ENCODE peak calls at places on chromosomes 3 and 15, in seven cellular contexts. One of them, this sample, is unnamed. For H3K27me3, the result is how much of the 10 kb centered on the place peaks cover.

GRCh38 chr3:24259901-24260512 is 234.6 kb downstream of the THRB start:
- DNase-seq in Peyer's patch: no peak
- DNase-seq in mammary epithelial cell: no peak
- DNase-seq in brain microvascular endothelial cell: peak
- DNase-seq in heart right ventricle: no peak
- DNase-seq in BE2C: no peak
- DNase-seq in psoas muscle: peak
- DNase-seq in this sample: no peak

GRCh38 chr3:177680442-177680821 is 483.1 kb upstream of the TBL1XR1 start:
- DNase-seq in Peyer's patch: no peak
- DNase-seq in mammary epithelial cell: peak
- DNase-seq in brain microvascular endothelial cell: no peak
- DNase-seq in heart right ventricle: no peak
- DNase-seq in BE2C: no peak
- DNase-seq in psoas muscle: no peak
- DNase-seq in this sample: no peak

GRCh38 chr3:69389520-69390248 is 3.8 kb upstream of the FRMD4B start:
- DNase-seq in Peyer's patch: no peak
- DNase-seq in mammary epithelial cell: peak
- DNase-seq in brain microvascular endothelial cell: no peak
- DNase-seq in heart right ventricle: no peak
- DNase-seq in BE2C: no peak
- DNase-seq in psoas muscle: no peak
- DNase-seq in this sample: no peak

GRCh38 chr3:148211725-148212124 is 486.0 kb upstream of the AGTR1 start:
- DNase-seq in Peyer's patch: no peak
- DNase-seq in mammary epithelial cell: peak
- DNase-seq in brain microvascular endothelial cell: peak
- DNase-seq in heart right ventricle: no peak
- DNase-seq in BE2C: no peak
- DNase-seq in psoas muscle: no peak
- DNase-seq in this sample: no peak

GRCh38 chr15:68589783-68590710 is 11.3 kb downstream of the CORO2B start:
- DNase-seq in Peyer's patch: peak
- DNase-seq in mammary epithelial cell: no peak
- DNase-seq in brain microvascular endothelial cell: no peak
- DNase-seq in heart right ventricle: no peak
- DNase-seq in BE2C: no peak
- DNase-seq in psoas muscle: no peak
- DNase-seq in this sample: no peak

GRCh38 chr15:76470691-76471090 is 134.1 kb downstream of the ISL2 start:
- DNase-seq in Peyer's patch: no peak
- DNase-seq in mammary epithelial cell: peak
- DNase-seq in brain microvascular endothelial cell: peak
- DNase-seq in heart right ventricle: no peak
- DNase-seq in BE2C: no peak
- DNase-seq in psoas muscle: no peak
- DNase-seq in this sample: no peak

GRCh38 chr3:125202197-125202596 is 10.4 kb downstream of the SLC12A8 start:
- DNase-seq in Peyer's patch: no peak
- DNase-seq in mammary epithelial cell: no peak
- DNase-seq in brain microvascular endothelial cell: no peak
- DNase-seq in heart right ventricle: no peak
- DNase-seq in BE2C: no peak
- DNase-seq in psoas muscle: no peak
- DNase-seq in this sample: no peak

GRCh38 chr3:147397155-147397888 is 9.0 kb downstream of the ZIC4 start:
- DNase-seq in Peyer's patch: no peak
- DNase-seq in mammary epithelial cell: no peak
- DNase-seq in brain microvascular endothelial cell: peak
- DNase-seq in heart right ventricle: no peak
- DNase-seq in BE2C: no peak
- DNase-seq in psoas muscle: no peak
- DNase-seq in this sample: no peak

GRCh38 chr3:26369133-26369532 is 253.4 kb upstream of the LRRC3B start:
- DNase-seq in Peyer's patch: no peak
- DNase-seq in mammary epithelial cell: no peak
- DNase-seq in brain microvascular endothelial cell: no peak
- DNase-seq in heart right ventricle: no peak
- DNase-seq in BE2C: no peak
- DNase-seq in psoas muscle: no peak
- DNase-seq in this sample: no peak

GRCh38 chr15:74208901-74209559 is 6.4 kb upstream of the STRA6 start:
- DNase-seq in Peyer's patch: no peak
- DNase-seq in mammary epithelial cell: no peak
- DNase-seq in brain microvascular endothelial cell: no peak
- DNase-seq in heart right ventricle: no peak
- DNase-seq in BE2C: no peak
- DNase-seq in psoas muscle: no peak
- DNase-seq in this sample: no peak

GRCh38 chr15:41683955-41684354 is 23.8 kb downstream of the MGA start:
- DNase-seq in Peyer's patch: no peak
- DNase-seq in mammary epithelial cell: no peak
- DNase-seq in brain microvascular endothelial cell: no peak
- DNase-seq in heart right ventricle: no peak
- DNase-seq in BE2C: no peak
- DNase-seq in psoas muscle: no peak
- DNase-seq in this sample: no peak

GRCh38 chr3:114498779-114499370 is 205.0 kb downstream of the TIGIT start:
- DNase-seq in Peyer's patch: no peak
- DNase-seq in mammary epithelial cell: peak
- DNase-seq in brain microvascular endothelial cell: peak
- DNase-seq in heart right ventricle: no peak
- DNase-seq in BE2C: peak
- DNase-seq in psoas muscle: no peak
- DNase-seq in this sample: no peak

GRCh38 chr3:121529308-121529707 is 16.5 kb downstream of the POLQ start:
- DNase-seq in Peyer's patch: no peak
- DNase-seq in mammary epithelial cell: no peak
- DNase-seq in brain microvascular endothelial cell: no peak
- DNase-seq in heart right ventricle: no peak
- DNase-seq in BE2C: no peak
- DNase-seq in psoas muscle: no peak
- DNase-seq in this sample: no peak

DNA sequence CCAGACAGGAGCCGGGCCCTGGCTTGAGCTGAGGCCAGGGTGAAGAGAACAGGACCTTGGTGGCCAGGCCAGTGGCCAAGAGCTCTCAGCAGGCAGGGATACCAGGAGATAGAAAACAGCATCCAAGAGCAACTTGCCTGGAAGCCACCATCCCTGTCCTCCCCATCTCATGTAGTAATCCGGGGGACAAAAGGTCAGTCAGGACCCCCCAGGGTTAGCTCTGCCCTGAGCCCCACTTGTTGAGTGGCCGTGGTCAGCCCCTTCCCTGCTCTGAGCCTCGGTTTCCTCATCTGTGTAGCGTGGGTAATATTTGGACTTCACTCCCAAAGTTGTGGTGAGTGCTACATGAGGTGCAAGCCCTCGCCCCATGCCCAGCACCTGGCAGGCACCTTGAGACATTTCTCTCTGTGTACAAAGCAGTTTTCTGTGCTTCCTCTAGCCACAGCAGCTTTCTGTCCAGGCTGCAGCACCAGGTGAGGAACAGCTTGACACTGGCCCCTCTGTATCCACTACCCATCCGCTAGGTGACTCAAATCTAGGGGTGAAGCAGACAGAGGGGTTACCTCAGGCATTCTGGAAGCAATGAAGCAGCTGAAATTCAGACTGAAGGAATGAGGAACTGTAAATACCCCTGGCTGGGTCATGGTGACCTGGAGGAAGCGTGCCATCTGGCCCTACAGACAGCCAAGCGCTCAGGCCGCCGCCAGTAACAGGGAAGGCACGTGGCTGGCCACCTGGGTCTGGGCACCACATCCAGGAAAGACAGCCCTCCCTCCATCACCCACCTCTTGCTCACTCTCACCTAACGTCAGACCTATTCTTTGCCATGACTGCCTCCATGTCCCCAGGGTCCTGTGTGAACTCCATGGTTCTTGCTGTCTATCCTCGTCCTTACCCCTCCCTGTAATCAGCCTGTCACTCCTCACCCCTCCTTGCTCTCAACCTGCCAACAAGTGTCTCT is 6.7 kb downstream of the CISH start:
- DNase-seq in Peyer's patch: no peak
- DNase-seq in mammary epithelial cell: no peak
- DNase-seq in brain microvascular endothelial cell: no peak
- DNase-seq in heart right ventricle: peak
- DNase-seq in BE2C: no peak
- DNase-seq in psoas muscle: peak
- DNase-seq in this sample: no peak
- TF ChIP-seq CTCF in Peyer's patch: no peak
- TF ChIP-seq CTCF in mammary epithelial cell: no peak
- TF ChIP-seq CTCF in brain microvascular endothelial cell: no peak
- TF ChIP-seq CTCF in heart right ventricle: no peak
- TF ChIP-seq CTCF in BE2C: no peak
- TF ChIP-seq CTCF in psoas muscle: no peak
- TF ChIP-seq CTCF in this sample: no peak

DNA sequence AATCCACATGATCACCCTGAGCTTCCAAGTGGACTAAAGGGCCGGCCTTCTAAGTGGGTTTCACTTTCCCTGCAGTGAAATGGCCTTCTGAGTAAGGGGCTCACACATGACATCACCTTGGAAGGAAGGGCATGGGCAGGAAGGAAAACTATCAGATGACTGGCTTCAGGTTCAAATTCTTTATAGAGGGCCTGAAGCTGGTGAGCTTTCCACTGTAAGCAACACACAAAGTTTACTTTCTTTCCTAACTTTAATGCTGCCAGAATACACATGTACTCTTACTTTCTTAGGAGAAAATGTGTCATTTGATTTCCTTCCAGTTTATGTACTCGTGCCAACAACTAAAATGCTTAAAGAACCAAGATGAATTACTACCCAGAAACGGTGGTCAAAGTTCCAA is 475.6 kb downstream of the FOXP1 start:
- DNase-seq in Peyer's patch: no peak
- DNase-seq in mammary epithelial cell: no peak
- DNase-seq in brain microvascular endothelial cell: no peak
- DNase-seq in heart right ventricle: no peak
- DNase-seq in BE2C: no peak
- DNase-seq in psoas muscle: no peak
- DNase-seq in this sample: no peak
- H3K4me3 ChIP-seq in Peyer's patch: no peak
- H3K4me3 ChIP-seq in mammary epithelial cell: no peak
- H3K4me3 ChIP-seq in brain microvascular endothelial cell: no peak
- H3K4me3 ChIP-seq in heart right ventricle: no peak
- H3K4me3 ChIP-seq in BE2C: no peak
- H3K4me3 ChIP-seq in psoas muscle: no peak
- H3K4me3 ChIP-seq in this sample: no peak

GRCh38 chr3:42868841-42869240 is 6.8 kb downstream of the CYP8B1 start:
- DNase-seq in Peyer's patch: no peak
- DNase-seq in mammary epithelial cell: no peak
- DNase-seq in brain microvascular endothelial cell: no peak
- DNase-seq in heart right ventricle: no peak
- DNase-seq in BE2C: no peak
- DNase-seq in psoas muscle: no peak
- DNase-seq in this sample: no peak

GRCh38 chr3:42872718-42873117 is 3.0 kb downstream of the CYP8B1 start:
- DNase-seq in Peyer's patch: no peak
- DNase-seq in mammary epithelial cell: no peak
- DNase-seq in brain microvascular endothelial cell: no peak
- DNase-seq in heart right ventricle: no peak
- DNase-seq in BE2C: no peak
- DNase-seq in psoas muscle: peak
- DNase-seq in this sample: no peak

GRCh38 chr3:42873216-42873982 is 2.3 kb downstream of the CYP8B1 start:
- DNase-seq in Peyer's patch: no peak
- DNase-seq in mammary epithelial cell: no peak
- DNase-seq in brain microvascular endothelial cell: no peak
- DNase-seq in heart right ventricle: no peak
- DNase-seq in BE2C: no peak
- DNase-seq in psoas muscle: no peak
- DNase-seq in this sample: no peak

GRCh38 chr3:42874749-42875148 is 930 bp downstream of the CYP8B1 start:
- DNase-seq in Peyer's patch: no peak
- DNase-seq in mammary epithelial cell: no peak
- DNase-seq in brain microvascular endothelial cell: no peak
- DNase-seq in heart right ventricle: no peak
- DNase-seq in BE2C: no peak
- DNase-seq in psoas muscle: no peak
- DNase-seq in this sample: no peak

DNA sequence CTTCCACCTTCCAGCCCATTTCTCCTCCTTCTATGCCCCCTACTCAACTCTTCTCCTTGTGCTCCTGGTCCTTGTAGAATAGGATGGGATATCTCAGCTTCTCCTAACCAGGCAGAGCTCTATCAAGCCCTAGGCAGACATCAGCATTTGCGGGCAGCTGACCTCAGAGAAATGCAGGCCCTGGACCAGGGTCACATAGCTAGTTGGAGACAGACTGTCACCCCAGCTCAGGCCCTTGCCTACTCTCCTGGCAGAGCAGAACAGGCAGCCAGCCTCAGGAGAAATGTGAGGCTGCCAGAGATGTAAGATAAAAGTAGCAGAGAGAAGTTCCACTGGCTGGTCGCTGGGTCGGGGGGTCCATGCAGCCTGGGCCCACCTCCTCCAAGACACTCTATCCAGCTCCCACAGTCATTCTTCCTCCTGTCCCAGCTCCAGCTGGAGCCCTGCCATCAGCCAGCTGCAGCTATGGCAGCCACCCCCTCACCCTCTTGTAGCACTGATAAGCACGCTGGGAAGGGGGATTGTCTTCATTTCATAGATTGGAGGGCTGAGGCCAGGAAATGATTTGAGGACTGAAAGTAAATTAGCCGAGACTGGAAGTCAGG is 4.0 kb downstream of the CYP8B1 start:
- DNase-seq in Peyer's patch: no peak
- DNase-seq in mammary epithelial cell: no peak
- DNase-seq in brain microvascular endothelial cell: no peak
- DNase-seq in heart right ventricle: peak
- DNase-seq in BE2C: peak
- DNase-seq in psoas muscle: no peak
- DNase-seq in this sample: no peak
- H3K27me3 ChIP-seq in Peyer's patch: under half
- H3K27me3 ChIP-seq in mammary epithelial cell: under half
- H3K27me3 ChIP-seq in brain microvascular endothelial cell: under half
- H3K27me3 ChIP-seq in heart right ventricle: under half
- H3K27me3 ChIP-seq in BE2C: under half
- H3K27me3 ChIP-seq in psoas muscle: under half
- H3K27me3 ChIP-seq in this sample: under half

DNA sequence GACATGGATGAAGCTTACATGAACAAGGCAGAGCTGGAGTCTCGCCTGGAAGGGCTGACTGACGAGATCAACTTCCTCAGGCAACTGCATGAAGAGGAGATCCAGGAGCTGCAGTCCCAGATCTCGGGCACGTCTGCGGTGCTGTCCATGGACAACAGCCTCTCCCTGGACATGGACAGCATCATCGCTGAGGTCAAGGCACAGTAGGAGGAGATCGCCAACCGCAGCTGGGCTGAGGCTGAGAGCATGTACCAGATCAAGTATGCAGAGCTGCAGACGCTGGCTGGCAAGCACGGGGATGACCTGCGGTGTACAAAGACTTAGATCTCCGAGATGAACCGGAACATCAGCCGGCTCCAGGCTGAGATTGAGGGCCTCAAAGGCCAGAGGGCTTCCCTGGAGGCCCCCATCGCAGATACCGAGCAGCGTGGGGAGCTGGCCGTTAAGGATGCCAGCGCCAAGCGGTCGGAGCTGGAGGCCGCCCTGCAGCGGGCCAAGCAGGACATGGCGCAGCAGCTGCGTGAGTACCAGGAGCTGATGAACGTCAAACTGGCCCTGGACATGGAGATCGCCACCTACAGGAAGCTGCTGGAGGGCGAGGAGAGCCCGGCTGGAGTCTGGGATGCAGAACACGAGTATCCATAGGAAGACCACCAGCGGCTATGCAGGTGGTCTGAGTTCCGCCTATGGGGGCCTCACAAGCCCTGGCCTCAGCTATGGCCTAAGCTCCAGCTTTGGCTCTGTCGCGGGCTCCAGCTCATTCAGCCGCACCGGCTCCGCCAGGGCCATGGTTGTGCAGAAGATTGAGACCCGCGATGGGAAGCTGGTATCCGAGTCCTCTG is 77.6 kb downstream of the CLDN11 start:
- DNase-seq in Peyer's patch: no peak
- DNase-seq in mammary epithelial cell: no peak
- DNase-seq in brain microvascular endothelial cell: no peak
- DNase-seq in heart right ventricle: no peak
- DNase-seq in BE2C: no peak
- DNase-seq in psoas muscle: no peak
- DNase-seq in this sample: no peak
- TF ChIP-seq CTCF in Peyer's patch: no peak
- TF ChIP-seq CTCF in mammary epithelial cell: no peak
- TF ChIP-seq CTCF in brain microvascular endothelial cell: peak
- TF ChIP-seq CTCF in heart right ventricle: no peak
- TF ChIP-seq CTCF in BE2C: no peak
- TF ChIP-seq CTCF in psoas muscle: no peak
- TF ChIP-seq CTCF in this sample: no peak

This sample was measured in lower lobe of right lung.